ENCODE peak calls at places on chromosomes 5 and 9, in nine cellular contexts. N, K, J, R, I, U, Z, W and H are unnamed samples.

GRCh38 chr5:171388816-171389168 is 1.1 kb downstream of the NPM1 start:
- DNase-seq in N (no peak), K (no peak), J (no peak), R (peak), I (no peak), U (no peak), Z (peak), W (no peak), H (no peak)

GRCh38 chr9:63817622-63818518 is 1467.1 kb downstream of the FOXD4L5 start:
- DNase-seq in N (peak), K (peak), J (no peak), R (peak), I (no peak), U (peak), Z (peak), W (peak), H (peak)

GRCh38 chr5:157998021-157998504 is 139.1 kb upstream of the CLINT1 start:
- DNase-seq in N (no peak), K (peak), J (peak), R (no peak), I (no peak), U (no peak), Z (no peak), W (no peak), H (no peak)

GRCh38 chr5:98206566-98206965 is 566.9 kb upstream of the RGMB start:
- DNase-seq in N (no peak), K (no peak), J (no peak), R (no peak), I (no peak), U (no peak), Z (no peak), W (no peak), H (no peak)

GRCh38 chr5:2899311-2899710 is 147.8 kb upstream of the IRX2 start:
- DNase-seq in N (no peak), K (no peak), J (no peak), R (no peak), I (no peak), U (no peak), Z (no peak), W (no peak), H (no peak)

GRCh38 chr9:116417464-116417863 is 263.9 kb downstream of the PAPPA start:
- DNase-seq in N (no peak), K (peak), J (no peak), R (no peak), I (no peak), U (no peak), Z (no peak), W (no peak), H (peak)

GRCh38 chr9:28073278-28073677 is 500.0 kb upstream of the C9orf72 start:
- DNase-seq in N (no peak), K (peak), J (peak), R (peak), I (peak), U (peak), Z (no peak), W (peak), H (peak)

GRCh38 chr5:135504376-135504775 is 31.4 kb downstream of the NEUROG1 start:
- DNase-seq in N (no peak), K (no peak), J (no peak), R (no peak), I (no peak), U (no peak), Z (no peak), W (no peak), H (no peak)

GRCh38 chr5:105133087-105133486 is 1570.5 kb upstream of the NUDT12 start:
- DNase-seq in N (no peak), K (no peak), J (no peak), R (no peak), I (no peak), U (no peak), Z (no peak), W (no peak), H (no peak)

GRCh38 chr9:121808781-121809180 is 157.3 kb downstream of the DAB2IP start:
- DNase-seq in N (no peak), K (no peak), J (no peak), R (no peak), I (no peak), U (no peak), Z (no peak), W (no peak), H (no peak)

GRCh38 chr9:94611638-94612068 is 18.0 kb upstream of the FBP2 start:
- DNase-seq in N (no peak), K (no peak), J (no peak), R (peak), I (no peak), U (no peak), Z (no peak), W (peak), H (no peak)

GRCh38 chr5:141623197-141623596 is 4.4 kb upstream of the DIAPH1 start:
- DNase-seq in N (no peak), K (no peak), J (no peak), R (peak), I (no peak), U (no peak), Z (no peak), W (peak), H (no peak)

GRCh38 chr5:157193699-157194424 is 13.2 kb downstream of the ITK start:
- DNase-seq in N (no peak), K (no peak), J (no peak), R (peak), I (no peak), U (no peak), Z (no peak), W (no peak), H (no peak)

GRCh38 chr5:65760504-65761275 is 38.7 kb downstream of the NLN start:
- DNase-seq in N (peak), K (peak), J (peak), R (peak), I (peak), U (no peak), Z (no peak), W (peak), H (peak)

GRCh38 chr5:149583394-149583793 is 2.1 kb downstream of the ARHGEF37 start:
- DNase-seq in N (no peak), K (no peak), J (no peak), R (no peak), I (peak), U (no peak), Z (no peak), W (no peak), H (no peak)

GRCh38 chr9:129231022-129231739 is 53.1 kb upstream of the IER5L start:
- DNase-seq in N (peak), K (no peak), J (no peak), R (no peak), I (no peak), U (no peak), Z (peak), W (no peak), H (no peak)